ENCODE peak calls at places on chromosomes 1 and 21, in four cellular contexts. One of them, this sample, is unnamed.

GRCh38 chr21:44994581-44995171 is 54.8 kb downstream of the SLX9 start:
- DNase-seq in EH: no peak
- DNase-seq in activated T-helper 1 cell treated with anti-CD3 and anti-CD28 coated beads, Interleukin-2, amount 50 U/mL, for 16 hours: no peak
- DNase-seq in EL: no peak
- DNase-seq in this sample: no peak

GRCh38 chr1:64469977-64470669 is at the start of gene CACHD1:
- DNase-seq in EH: peak
- DNase-seq in activated T-helper 1 cell treated with anti-CD3 and anti-CD28 coated beads, Interleukin-2, amount 50 U/mL, for 16 hours: no peak
- DNase-seq in EL: peak
- DNase-seq in this sample: peak

GRCh38 chr21:43880111-43880985 is 15.3 kb downstream of the AGPAT3 start:
- DNase-seq in EH: peak
- DNase-seq in activated T-helper 1 cell treated with anti-CD3 and anti-CD28 coated beads, Interleukin-2, amount 50 U/mL, for 16 hours: no peak
- DNase-seq in EL: peak
- DNase-seq in this sample: no peak

GRCh38 chr1:218353656-218354055 is 8.5 kb downstream of the TGFB2 start:
- DNase-seq in EH: peak
- DNase-seq in activated T-helper 1 cell treated with anti-CD3 and anti-CD28 coated beads, Interleukin-2, amount 50 U/mL, for 16 hours: no peak
- DNase-seq in EL: peak
- DNase-seq in this sample: no peak

GRCh38 chr1:222798111-222798510 is 16.7 kb upstream of the DISP1 start:
- DNase-seq in EH: peak
- DNase-seq in activated T-helper 1 cell treated with anti-CD3 and anti-CD28 coated beads, Interleukin-2, amount 50 U/mL, for 16 hours: no peak
- DNase-seq in EL: peak
- DNase-seq in this sample: no peak

GRCh38 chr1:156711011-156711817 is 5.8 kb upstream of the CRABP2 start:
- DNase-seq in EH: peak
- DNase-seq in activated T-helper 1 cell treated with anti-CD3 and anti-CD28 coated beads, Interleukin-2, amount 50 U/mL, for 16 hours: no peak
- DNase-seq in EL: peak
- DNase-seq in this sample: no peak

GRCh38 chr1:226987179-226987536 is 47.1 kb downstream of the COQ8A start:
- DNase-seq in EH: no peak
- DNase-seq in activated T-helper 1 cell treated with anti-CD3 and anti-CD28 coated beads, Interleukin-2, amount 50 U/mL, for 16 hours: no peak
- DNase-seq in EL: no peak
- DNase-seq in this sample: no peak

GRCh38 chr21:27561116-27561515 is 594.2 kb upstream of the ADAMTS5 start:
- DNase-seq in EH: no peak
- DNase-seq in activated T-helper 1 cell treated with anti-CD3 and anti-CD28 coated beads, Interleukin-2, amount 50 U/mL, for 16 hours: no peak
- DNase-seq in EL: no peak
- DNase-seq in this sample: no peak

GRCh38 chr1:42013881-42014470 is 95.3 kb upstream of the HIVEP3 start:
- DNase-seq in EH: peak
- DNase-seq in activated T-helper 1 cell treated with anti-CD3 and anti-CD28 coated beads, Interleukin-2, amount 50 U/mL, for 16 hours: no peak
- DNase-seq in EL: no peak
- DNase-seq in this sample: no peak

GRCh38 chr1:31745071-31745897 is 18.9 kb downstream of the ADGRB2 start:
- DNase-seq in EH: peak
- DNase-seq in activated T-helper 1 cell treated with anti-CD3 and anti-CD28 coated beads, Interleukin-2, amount 50 U/mL, for 16 hours: no peak
- DNase-seq in EL: peak
- DNase-seq in this sample: no peak

GRCh38 chr1:93081716-93082115 is 2.6 kb downstream of the MTF2 start:
- DNase-seq in EH: peak
- DNase-seq in activated T-helper 1 cell treated with anti-CD3 and anti-CD28 coated beads, Interleukin-2, amount 50 U/mL, for 16 hours: no peak
- DNase-seq in EL: peak
- DNase-seq in this sample: no peak

GRCh38 chr1:225822655-225823403 is 12.9 kb downstream of the EPHX1 start:
- DNase-seq in EH: no peak
- DNase-seq in activated T-helper 1 cell treated with anti-CD3 and anti-CD28 coated beads, Interleukin-2, amount 50 U/mL, for 16 hours: no peak
- DNase-seq in EL: no peak
- DNase-seq in this sample: no peak

GRCh38 chr21:28160378-28160777 is 832.3 kb downstream of the LTN1 start:
- DNase-seq in EH: no peak
- DNase-seq in activated T-helper 1 cell treated with anti-CD3 and anti-CD28 coated beads, Interleukin-2, amount 50 U/mL, for 16 hours: no peak
- DNase-seq in EL: no peak
- DNase-seq in this sample: no peak

GRCh38 chr1:230531103-230531502 is 105.0 kb upstream of the PGBD5 start:
- DNase-seq in EH: no peak
- DNase-seq in activated T-helper 1 cell treated with anti-CD3 and anti-CD28 coated beads, Interleukin-2, amount 50 U/mL, for 16 hours: no peak
- DNase-seq in EL: no peak
- DNase-seq in this sample: no peak

GRCh38 chr1:201021333-201022177 is 2.0 kb downstream of the KIF21B start:
- DNase-seq in EH: no peak
- DNase-seq in activated T-helper 1 cell treated with anti-CD3 and anti-CD28 coated beads, Interleukin-2, amount 50 U/mL, for 16 hours: no peak
- DNase-seq in EL: no peak
- DNase-seq in this sample: no peak

GRCh38 chr1:1042831-1043230 is 22.9 kb downstream of the AGRN start:
- DNase-seq in EH: no peak
- DNase-seq in activated T-helper 1 cell treated with anti-CD3 and anti-CD28 coated beads, Interleukin-2, amount 50 U/mL, for 16 hours: no peak
- DNase-seq in EL: no peak
- DNase-seq in this sample: no peak

GRCh38 chr1:94362466-94363058 is 55.6 kb upstream of the ABCD3 start:
- DNase-seq in EH: peak
- DNase-seq in activated T-helper 1 cell treated with anti-CD3 and anti-CD28 coated beads, Interleukin-2, amount 50 U/mL, for 16 hours: no peak
- DNase-seq in EL: peak
- DNase-seq in this sample: no peak

GRCh38 chr1:43171312-43171875 is 696 bp downstream of the EBNA1BP2 start:
- DNase-seq in EH: no peak
- DNase-seq in activated T-helper 1 cell treated with anti-CD3 and anti-CD28 coated beads, Interleukin-2, amount 50 U/mL, for 16 hours: no peak
- DNase-seq in EL: no peak
- DNase-seq in this sample: no peak

GRCh38 chr1:29333008-29333407 is 96.7 kb downstream of the PTPRU start:
- DNase-seq in EH: no peak
- DNase-seq in activated T-helper 1 cell treated with anti-CD3 and anti-CD28 coated beads, Interleukin-2, amount 50 U/mL, for 16 hours: no peak
- DNase-seq in EL: no peak
- DNase-seq in this sample: no peak

GRCh38 chr1:91617242-91617837 is 116.7 kb downstream of the CDC7 start:
- DNase-seq in EH: no peak
- DNase-seq in activated T-helper 1 cell treated with anti-CD3 and anti-CD28 coated beads, Interleukin-2, amount 50 U/mL, for 16 hours: no peak
- DNase-seq in EL: no peak
- DNase-seq in this sample: no peak

GRCh38 chr1:88013485-88013884 is 670.6 kb upstream of the PKN2 start:
- DNase-seq in EH: no peak
- DNase-seq in activated T-helper 1 cell treated with anti-CD3 and anti-CD28 coated beads, Interleukin-2, amount 50 U/mL, for 16 hours: no peak
- DNase-seq in EL: no peak
- DNase-seq in this sample: no peak